ENCODE peak calls at places on chromosomes 12 and 14, in eight cellular contexts. X, I, L, G, F, J, T and C are unnamed samples.

GRCh38 chr12:106894774-106895173 is 60.9 kb upstream of the TMEM263 start:
- DNase-seq in X (no peak), I (no peak), L (no peak), G (no peak), F (no peak), J (no peak), T (no peak), C (no peak)

GRCh38 chr14:76268013-76268376 is 107.9 kb upstream of the ESRRB start:
- DNase-seq in X (no peak), I (no peak), L (peak), G (no peak), F (no peak), J (no peak), T (no peak), C (no peak)

GRCh38 chr12:57377103-57377840 is 53.6 kb downstream of the R3HDM2 start:
- DNase-seq in X (no peak), I (no peak), L (no peak), G (no peak), F (no peak), J (no peak), T (no peak), C (no peak)

GRCh38 chr12:51887476-51888315 is at the start of gene ANKRD33:
- DNase-seq in X (no peak), I (peak), L (peak), G (no peak), F (no peak), J (no peak), T (no peak), C (no peak)

GRCh38 chr12:122076743-122077495 is 1.6 kb upstream of the MLXIP start:
- DNase-seq in X (no peak), I (no peak), L (no peak), G (peak), F (no peak), J (no peak), T (no peak), C (no peak)

GRCh38 chr12:49233842-49234526 is 30.9 kb upstream of the TUBA1C start:
- DNase-seq in X (no peak), I (no peak), L (no peak), G (peak), F (peak), J (no peak), T (no peak), C (no peak)

GRCh38 chr14:58663494-58664111 is 25.8 kb downstream of the DACT1 start:
- DNase-seq in X (no peak), I (no peak), L (peak), G (no peak), F (no peak), J (no peak), T (peak), C (peak)

GRCh38 chr12:20451759-20452158 is 83.4 kb downstream of the PDE3A start:
- DNase-seq in X (no peak), I (no peak), L (no peak), G (no peak), F (no peak), J (no peak), T (peak), C (peak)

GRCh38 chr12:119178544-119179334 is at the start of gene HSPB8:
- DNase-seq in X (no peak), I (peak), L (no peak), G (peak), F (no peak), J (no peak), T (peak), C (peak)

GRCh38 chr14:92511472-92512247 is 1.9 kb upstream of the RIN3 start:
- DNase-seq in X (no peak), I (peak), L (no peak), G (peak), F (no peak), J (no peak), T (peak), C (peak)

GRCh38 chr12:108360487-108360886 is 21.4 kb upstream of the CMKLR1 start:
- DNase-seq in X (no peak), I (no peak), L (no peak), G (no peak), F (no peak), J (no peak), T (peak), C (peak)

GRCh38 chr14:53190938-53191337 is 37.8 kb upstream of the DDHD1 start:
- DNase-seq in X (peak), I (no peak), L (no peak), G (no peak), F (peak), J (no peak), T (no peak), C (no peak)

GRCh38 chr12:108833757-108834472 is 23.5 kb downstream of the SSH1 start:
- DNase-seq in X (no peak), I (no peak), L (no peak), G (no peak), F (no peak), J (no peak), T (peak), C (peak)

GRCh38 chr14:59097681-59098080 is 90.8 kb upstream of the DAAM1 start:
- DNase-seq in X (no peak), I (no peak), L (no peak), G (no peak), F (no peak), J (no peak), T (peak), C (no peak)

GRCh38 chr12:96218989-96219678 is 25.0 kb downstream of the ELK3 start:
- DNase-seq in X (no peak), I (no peak), L (peak), G (peak), F (no peak), J (no peak), T (no peak), C (peak)